ENCODE peak calls at places on chromosomes 16 and 17, in seven cellular contexts. One of them, this sample, is unnamed.

GRCh38 chr17:17484451-17484899 is 7.7 kb downstream of the MED9 start:
- DNase-seq in spleen: peak
- DNase-seq in body of pancreas: no peak
- DNase-seq in upper lobe of left lung: no peak
- DNase-seq in endothelial cell of umbilical vein: no peak
- DNase-seq in transverse colon: no peak
- DNase-seq in tibial nerve: no peak
- DNase-seq in this sample: no peak

GRCh38 chr17:16322636-16323035 is 30.6 kb downstream of the CENPV start:
- DNase-seq in transverse colon: no peak
- DNase-seq in spleen: no peak
- DNase-seq in body of pancreas: no peak
- DNase-seq in endothelial cell of umbilical vein: no peak
- DNase-seq in tibial nerve: no peak
- DNase-seq in upper lobe of left lung: no peak
- DNase-seq in this sample: no peak

GRCh38 chr16:85845276-85845675 is 45.8 kb downstream of the COX4I1 start:
- DNase-seq in spleen: no peak
- DNase-seq in transverse colon: no peak
- DNase-seq in body of pancreas: no peak
- DNase-seq in endothelial cell of umbilical vein: no peak
- DNase-seq in tibial nerve: no peak
- DNase-seq in upper lobe of left lung: no peak
- DNase-seq in this sample: no peak

GRCh38 chr17:43940630-43941029 is 1.6 kb downstream of the PPY start:
- DNase-seq in spleen: no peak
- DNase-seq in upper lobe of left lung: no peak
- DNase-seq in tibial nerve: no peak
- DNase-seq in endothelial cell of umbilical vein: peak
- DNase-seq in transverse colon: no peak
- DNase-seq in body of pancreas: peak
- DNase-seq in this sample: no peak

GRCh38 chr17:64020068-64020766 is at the start of gene ICAM2:
- DNase-seq in tibial nerve: peak
- DNase-seq in upper lobe of left lung: no peak
- DNase-seq in body of pancreas: peak
- DNase-seq in spleen: peak
- DNase-seq in transverse colon: peak
- DNase-seq in endothelial cell of umbilical vein: peak
- DNase-seq in this sample: no peak

GRCh38 chr17:57121308-57122042 is 36.4 kb downstream of the AKAP1 start:
- DNase-seq in transverse colon: no peak
- DNase-seq in upper lobe of left lung: peak
- DNase-seq in body of pancreas: peak
- DNase-seq in tibial nerve: peak
- DNase-seq in spleen: no peak
- DNase-seq in endothelial cell of umbilical vein: peak
- DNase-seq in this sample: no peak

GRCh38 chr17:33292981-33293867 is at the start of gene ASIC2:
- DNase-seq in spleen: peak
- DNase-seq in upper lobe of left lung: peak
- DNase-seq in tibial nerve: no peak
- DNase-seq in endothelial cell of umbilical vein: no peak
- DNase-seq in transverse colon: peak
- DNase-seq in body of pancreas: peak
- DNase-seq in this sample: peak

GRCh38 chr16:66364117-66364958 is 2.2 kb upstream of the CDH5 start:
- DNase-seq in tibial nerve: peak
- DNase-seq in spleen: no peak
- DNase-seq in upper lobe of left lung: no peak
- DNase-seq in endothelial cell of umbilical vein: peak
- DNase-seq in transverse colon: peak
- DNase-seq in body of pancreas: peak
- DNase-seq in this sample: no peak

GRCh38 chr16:79278506-79278905 is 322.0 kb downstream of the MAF start:
- DNase-seq in endothelial cell of umbilical vein: no peak
- DNase-seq in upper lobe of left lung: peak
- DNase-seq in body of pancreas: no peak
- DNase-seq in spleen: peak
- DNase-seq in transverse colon: peak
- DNase-seq in tibial nerve: no peak
- DNase-seq in this sample: no peak

GRCh38 chr16:49468611-49469322 is 95.2 kb downstream of the C16orf78 start:
- DNase-seq in upper lobe of left lung: no peak
- DNase-seq in body of pancreas: no peak
- DNase-seq in tibial nerve: no peak
- DNase-seq in spleen: peak
- DNase-seq in transverse colon: no peak
- DNase-seq in endothelial cell of umbilical vein: no peak
- DNase-seq in this sample: peak

GRCh38 chr16:53515811-53516210 is 12.8 kb upstream of the AKTIP start:
- DNase-seq in spleen: no peak
- DNase-seq in upper lobe of left lung: no peak
- DNase-seq in transverse colon: no peak
- DNase-seq in body of pancreas: no peak
- DNase-seq in tibial nerve: no peak
- DNase-seq in endothelial cell of umbilical vein: peak
- DNase-seq in this sample: no peak

GRCh38 chr17:43803758-43804157 is 23.5 kb downstream of the CFAP97D1 start:
- DNase-seq in spleen: no peak
- DNase-seq in body of pancreas: no peak
- DNase-seq in transverse colon: no peak
- DNase-seq in endothelial cell of umbilical vein: peak
- DNase-seq in upper lobe of left lung: no peak
- DNase-seq in tibial nerve: no peak
- DNase-seq in this sample: no peak

GRCh38 chr16:67673712-67674580 is 7.3 kb downstream of the C16orf86 start:
- DNase-seq in body of pancreas: peak
- DNase-seq in spleen: peak
- DNase-seq in endothelial cell of umbilical vein: peak
- DNase-seq in tibial nerve: peak
- DNase-seq in transverse colon: peak
- DNase-seq in upper lobe of left lung: peak
- DNase-seq in this sample: peak

GRCh38 chr17:63956296-63956920 is 16.3 kb downstream of the SCN4A start:
- DNase-seq in body of pancreas: no peak
- DNase-seq in spleen: no peak
- DNase-seq in upper lobe of left lung: no peak
- DNase-seq in transverse colon: no peak
- DNase-seq in tibial nerve: no peak
- DNase-seq in endothelial cell of umbilical vein: no peak
- DNase-seq in this sample: no peak

GRCh38 chr16:31451681-31452351 is 7.5 kb upstream of the ARMC5 start:
- DNase-seq in upper lobe of left lung: no peak
- DNase-seq in body of pancreas: peak
- DNase-seq in endothelial cell of umbilical vein: peak
- DNase-seq in tibial nerve: no peak
- DNase-seq in spleen: no peak
- DNase-seq in transverse colon: no peak
- DNase-seq in this sample: peak

GRCh38 chr16:12060751-12061150 is 84.2 kb downstream of the SNX29 start:
- DNase-seq in spleen: no peak
- DNase-seq in transverse colon: no peak
- DNase-seq in tibial nerve: no peak
- DNase-seq in endothelial cell of umbilical vein: no peak
- DNase-seq in upper lobe of left lung: no peak
- DNase-seq in body of pancreas: no peak
- DNase-seq in this sample: no peak

GRCh38 chr17:34579017-34579946 is at the start of gene TMEM132E:
- DNase-seq in body of pancreas: peak
- DNase-seq in endothelial cell of umbilical vein: peak
- DNase-seq in spleen: no peak
- DNase-seq in tibial nerve: peak
- DNase-seq in transverse colon: peak
- DNase-seq in upper lobe of left lung: peak
- DNase-seq in this sample: peak

GRCh38 chr17:78986048-78986648 is 6.4 kb upstream of the LGALS3BP start:
- DNase-seq in endothelial cell of umbilical vein: peak
- DNase-seq in spleen: no peak
- DNase-seq in transverse colon: peak
- DNase-seq in body of pancreas: peak
- DNase-seq in upper lobe of left lung: no peak
- DNase-seq in tibial nerve: no peak
- DNase-seq in this sample: no peak

GRCh38 chr17:5399767-5400166 is 19.7 kb downstream of the NUP88 start:
- DNase-seq in tibial nerve: no peak
- DNase-seq in endothelial cell of umbilical vein: no peak
- DNase-seq in transverse colon: no peak
- DNase-seq in spleen: no peak
- DNase-seq in upper lobe of left lung: no peak
- DNase-seq in body of pancreas: no peak
- DNase-seq in this sample: no peak

GRCh38 chr17:34639706-34640425 is 60.5 kb downstream of the TMEM132E start:
- DNase-seq in endothelial cell of umbilical vein: no peak
- DNase-seq in body of pancreas: peak
- DNase-seq in spleen: no peak
- DNase-seq in tibial nerve: no peak
- DNase-seq in transverse colon: no peak
- DNase-seq in upper lobe of left lung: peak
- DNase-seq in this sample: no peak

GRCh38 chr17:47663997-47664941 is 14.6 kb downstream of the KPNB1 start:
- DNase-seq in tibial nerve: peak
- DNase-seq in body of pancreas: peak
- DNase-seq in upper lobe of left lung: no peak
- DNase-seq in transverse colon: peak
- DNase-seq in endothelial cell of umbilical vein: peak
- DNase-seq in spleen: peak
- DNase-seq in this sample: no peak

GRCh38 chr17:50375858-50376538 is 3.0 kb downstream of the EME1 start:
- DNase-seq in spleen: no peak
- DNase-seq in transverse colon: no peak
- DNase-seq in upper lobe of left lung: no peak
- DNase-seq in tibial nerve: no peak
- DNase-seq in body of pancreas: no peak
- DNase-seq in endothelial cell of umbilical vein: no peak
- DNase-seq in this sample: no peak

DNA sequence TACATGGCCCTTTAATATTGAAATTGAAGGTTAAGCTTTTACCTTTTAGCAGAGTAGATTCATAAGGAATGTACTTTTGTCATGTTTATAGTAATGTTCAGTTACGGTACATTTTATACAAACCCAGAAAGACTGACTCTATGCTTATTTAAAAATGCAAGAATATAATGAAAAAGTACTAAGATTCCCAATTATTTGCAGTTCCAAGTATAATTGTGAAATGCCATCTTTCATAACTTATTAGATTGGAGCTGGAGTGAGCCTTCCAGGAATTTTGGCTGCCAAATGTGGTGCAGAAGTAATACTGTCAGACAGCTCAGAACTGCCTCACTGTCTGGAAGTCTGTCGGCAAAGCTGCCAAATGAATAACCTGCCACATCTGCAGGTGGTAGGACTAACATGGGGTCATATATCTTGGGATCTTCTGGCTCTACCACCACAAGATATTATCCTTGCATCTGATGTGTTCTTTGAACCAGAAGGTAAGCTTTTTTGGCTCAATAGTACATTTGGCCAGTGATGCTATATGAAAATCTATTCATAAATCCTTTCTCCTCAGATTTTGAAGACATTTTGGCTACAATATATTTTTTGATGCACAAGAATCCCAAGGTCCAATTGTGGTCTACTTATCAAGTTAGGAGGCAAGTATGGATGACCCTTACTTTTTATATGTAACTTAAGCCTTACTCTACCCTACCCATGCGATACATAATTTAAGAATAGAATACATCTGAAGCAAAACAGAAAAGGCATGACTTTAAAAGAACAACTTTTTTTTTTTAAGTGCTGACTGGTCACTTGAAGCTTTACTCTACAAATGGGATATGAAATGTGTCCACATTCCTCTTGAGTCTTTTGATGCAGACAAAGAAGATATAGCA is 4.2 kb downstream of the SRSF2 start:
- DNase-seq in spleen: no peak
- DNase-seq in upper lobe of left lung: no peak
- DNase-seq in tibial nerve: no peak
- DNase-seq in endothelial cell of umbilical vein: no peak
- DNase-seq in body of pancreas: no peak
- DNase-seq in transverse colon: no peak
- DNase-seq in this sample: no peak
- TF ChIP-seq POLR2A in spleen: no peak
- TF ChIP-seq POLR2A in upper lobe of left lung: no peak
- TF ChIP-seq POLR2A in tibial nerve: no peak
- TF ChIP-seq POLR2A in endothelial cell of umbilical vein: peak
- TF ChIP-seq POLR2A in body of pancreas: no peak
- TF ChIP-seq POLR2A in transverse colon: no peak
- TF ChIP-seq POLR2A in this sample: no peak

GRCh38 chr17:30594223-30594952 is 117.2 kb downstream of the GOSR1 start:
- DNase-seq in endothelial cell of umbilical vein: no peak
- DNase-seq in upper lobe of left lung: no peak
- DNase-seq in spleen: no peak
- DNase-seq in transverse colon: no peak
- DNase-seq in tibial nerve: no peak
- DNase-seq in body of pancreas: no peak
- DNase-seq in this sample: no peak
- TF ChIP-seq POLR2A in endothelial cell of umbilical vein: no peak
- TF ChIP-seq POLR2A in upper lobe of left lung: no peak
- TF ChIP-seq POLR2A in spleen: no peak
- TF ChIP-seq POLR2A in transverse colon: no peak
- TF ChIP-seq POLR2A in tibial nerve: no peak
- TF ChIP-seq POLR2A in body of pancreas: no peak
- TF ChIP-seq POLR2A in this sample: no peak

GRCh38 chr16:56413381-56413780 is 12.0 kb downstream of the AMFR start:
- DNase-seq in transverse colon: no peak
- DNase-seq in upper lobe of left lung: no peak
- DNase-seq in endothelial cell of umbilical vein: no peak
- DNase-seq in spleen: no peak
- DNase-seq in body of pancreas: no peak
- DNase-seq in tibial nerve: no peak
- DNase-seq in this sample: no peak
- TF ChIP-seq POLR2A in transverse colon: no peak
- TF ChIP-seq POLR2A in upper lobe of left lung: no peak
- TF ChIP-seq POLR2A in endothelial cell of umbilical vein: no peak
- TF ChIP-seq POLR2A in spleen: no peak
- TF ChIP-seq POLR2A in body of pancreas: no peak
- TF ChIP-seq POLR2A in tibial nerve: no peak
- TF ChIP-seq POLR2A in this sample: no peak

GRCh38 chr17:2055494-2056220 is 754 bp downstream of the HIC1 start:
- DNase-seq in tibial nerve: no peak
- DNase-seq in upper lobe of left lung: peak
- DNase-seq in spleen: peak
- DNase-seq in endothelial cell of umbilical vein: no peak
- DNase-seq in transverse colon: peak
- DNase-seq in body of pancreas: no peak
- DNase-seq in this sample: peak

GRCh38 chr17:2057130-2057713 is 2.3 kb downstream of the HIC1 start:
- DNase-seq in transverse colon: no peak
- DNase-seq in endothelial cell of umbilical vein: no peak
- DNase-seq in tibial nerve: no peak
- DNase-seq in upper lobe of left lung: peak
- DNase-seq in spleen: no peak
- DNase-seq in body of pancreas: no peak
- DNase-seq in this sample: no peak

GRCh38 chr17:2054740-2055493 is at the start of gene HIC1:
- DNase-seq in endothelial cell of umbilical vein: peak
- DNase-seq in spleen: peak
- DNase-seq in upper lobe of left lung: peak
- DNase-seq in body of pancreas: peak
- DNase-seq in tibial nerve: peak
- DNase-seq in transverse colon: peak
- DNase-seq in this sample: peak

GRCh38 chr17:2057714-2058520 is 3.0 kb downstream of the HIC1 start:
- DNase-seq in spleen: peak
- DNase-seq in endothelial cell of umbilical vein: no peak
- DNase-seq in upper lobe of left lung: peak
- DNase-seq in body of pancreas: no peak
- DNase-seq in tibial nerve: no peak
- DNase-seq in transverse colon: no peak
- DNase-seq in this sample: peak

GRCh38 chr17:2056221-2057129 is 1.6 kb downstream of the HIC1 start:
- DNase-seq in endothelial cell of umbilical vein: peak
- DNase-seq in spleen: peak
- DNase-seq in body of pancreas: peak
- DNase-seq in transverse colon: peak
- DNase-seq in tibial nerve: no peak
- DNase-seq in upper lobe of left lung: peak
- DNase-seq in this sample: peak
- TF ChIP-seq POLR2A in endothelial cell of umbilical vein: no peak
- TF ChIP-seq POLR2A in spleen: no peak
- TF ChIP-seq POLR2A in body of pancreas: no peak
- TF ChIP-seq POLR2A in transverse colon: no peak
- TF ChIP-seq POLR2A in tibial nerve: no peak
- TF ChIP-seq POLR2A in upper lobe of left lung: no peak
- TF ChIP-seq POLR2A in this sample: no peak